ENCODE peak calls at places on chromosome 16, in ten cellular contexts. One of them, this sample, is unnamed.

GRCh38 chr16:67865318-67865717 is 7.5 kb upstream of the EDC4 start:
- DNase-seq in SK-N-SH: peak; percentile 64
- DNase-seq in fibroblast of lung: no peak
- DNase-seq in tibial nerve: no peak
- DNase-seq in left lung: no peak
- DNase-seq in bronchial epithelial cell: peak; percentile 41
- DNase-seq in breast epithelium: no peak
- DNase-seq in HCT116: no peak
- DNase-seq in heart right ventricle: no peak
- DNase-seq in body of pancreas: peak; percentile 48
- DNase-seq in this sample: peak; percentile 63

GRCh38 chr16:48814994-48815393 is 205.0 kb upstream of the N4BP1 start:
- DNase-seq in SK-N-SH: no peak
- DNase-seq in fibroblast of lung: no peak
- DNase-seq in tibial nerve: no peak
- DNase-seq in left lung: no peak
- DNase-seq in bronchial epithelial cell: no peak
- DNase-seq in breast epithelium: no peak
- DNase-seq in HCT116: no peak
- DNase-seq in heart right ventricle: no peak
- DNase-seq in body of pancreas: no peak
- DNase-seq in this sample: no peak

GRCh38 chr16:80231888-80232287 is 308.9 kb upstream of the DYNLRB2 start:
- DNase-seq in SK-N-SH: no peak
- DNase-seq in fibroblast of lung: peak; percentile 94
- DNase-seq in tibial nerve: no peak
- DNase-seq in left lung: no peak
- DNase-seq in bronchial epithelial cell: peak; percentile 93
- DNase-seq in breast epithelium: no peak
- DNase-seq in HCT116: no peak
- DNase-seq in heart right ventricle: no peak
- DNase-seq in body of pancreas: no peak
- DNase-seq in this sample: no peak

GRCh38 chr16:53131363-53132071 is 76.7 kb downstream of the CHD9 start:
- DNase-seq in SK-N-SH: peak; percentile 88
- DNase-seq in fibroblast of lung: peak; percentile 43
- DNase-seq in tibial nerve: peak; percentile 40
- DNase-seq in left lung: peak; percentile 62
- DNase-seq in bronchial epithelial cell: peak; percentile 37
- DNase-seq in breast epithelium: peak; percentile 68
- DNase-seq in HCT116: no peak
- DNase-seq in heart right ventricle: peak; percentile 65
- DNase-seq in body of pancreas: peak; percentile 63
- DNase-seq in this sample: peak; percentile 69

GRCh38 chr16:85955566-85955965 is 56.6 kb downstream of the IRF8 start:
- DNase-seq in SK-N-SH: no peak
- DNase-seq in fibroblast of lung: no peak
- DNase-seq in tibial nerve: no peak
- DNase-seq in left lung: no peak
- DNase-seq in bronchial epithelial cell: no peak
- DNase-seq in breast epithelium: no peak
- DNase-seq in HCT116: no peak
- DNase-seq in heart right ventricle: no peak
- DNase-seq in body of pancreas: no peak
- DNase-seq in this sample: no peak

GRCh38 chr16:21150375-21151001 is at the start of gene DNAH3:
- DNase-seq in SK-N-SH: peak; percentile 41
- DNase-seq in fibroblast of lung: no peak
- DNase-seq in tibial nerve: no peak
- DNase-seq in left lung: no peak
- DNase-seq in bronchial epithelial cell: peak; percentile 93
- DNase-seq in breast epithelium: no peak
- DNase-seq in HCT116: no peak
- DNase-seq in heart right ventricle: no peak
- DNase-seq in body of pancreas: peak; percentile 42
- DNase-seq in this sample: no peak

GRCh38 chr16:17827313-17827712 is 356.6 kb upstream of the XYLT1 start:
- DNase-seq in SK-N-SH: no peak
- DNase-seq in fibroblast of lung: peak; percentile 74
- DNase-seq in tibial nerve: no peak
- DNase-seq in left lung: no peak
- DNase-seq in bronchial epithelial cell: no peak
- DNase-seq in breast epithelium: no peak
- DNase-seq in HCT116: no peak
- DNase-seq in heart right ventricle: no peak
- DNase-seq in body of pancreas: no peak
- DNase-seq in this sample: no peak

GRCh38 chr16:59848314-59848713 is 1114.2 kb upstream of the GOT2 start:
- DNase-seq in SK-N-SH: no peak
- DNase-seq in fibroblast of lung: peak; percentile 48
- DNase-seq in tibial nerve: no peak
- DNase-seq in left lung: no peak
- DNase-seq in bronchial epithelial cell: no peak
- DNase-seq in breast epithelium: no peak
- DNase-seq in HCT116: no peak
- DNase-seq in heart right ventricle: no peak
- DNase-seq in body of pancreas: no peak
- DNase-seq in this sample: no peak

GRCh38 chr16:17555176-17555575 is 84.4 kb upstream of the XYLT1 start:
- DNase-seq in SK-N-SH: no peak
- DNase-seq in fibroblast of lung: peak; percentile 95
- DNase-seq in tibial nerve: no peak
- DNase-seq in left lung: no peak
- DNase-seq in bronchial epithelial cell: no peak
- DNase-seq in breast epithelium: no peak
- DNase-seq in HCT116: no peak
- DNase-seq in heart right ventricle: no peak
- DNase-seq in body of pancreas: no peak
- DNase-seq in this sample: no peak

GRCh38 chr16:15899538-15900100 is 11.2 kb upstream of the CEP20 start:
- DNase-seq in SK-N-SH: no peak
- DNase-seq in fibroblast of lung: peak; percentile 98
- DNase-seq in tibial nerve: no peak
- DNase-seq in left lung: peak; percentile 64
- DNase-seq in bronchial epithelial cell: peak; percentile 99
- DNase-seq in breast epithelium: peak; percentile 59
- DNase-seq in HCT116: peak; percentile 99
- DNase-seq in heart right ventricle: no peak
- DNase-seq in body of pancreas: peak; percentile 63
- DNase-seq in this sample: no peak

GRCh38 chr16:53898993-53899392 is 195.0 kb downstream of the FTO start:
- DNase-seq in SK-N-SH: no peak
- DNase-seq in fibroblast of lung: no peak
- DNase-seq in tibial nerve: no peak
- DNase-seq in left lung: no peak
- DNase-seq in bronchial epithelial cell: peak; percentile 50
- DNase-seq in breast epithelium: no peak
- DNase-seq in HCT116: no peak
- DNase-seq in heart right ventricle: no peak
- DNase-seq in body of pancreas: no peak
- DNase-seq in this sample: no peak

GRCh38 chr16:28277537-28278388 is 14.6 kb upstream of the SBK1 start:
- DNase-seq in SK-N-SH: peak; percentile 86
- DNase-seq in fibroblast of lung: peak; percentile 62
- DNase-seq in tibial nerve: peak; percentile 92
- DNase-seq in left lung: peak; percentile 87
- DNase-seq in bronchial epithelial cell: peak; percentile 47
- DNase-seq in breast epithelium: peak; percentile 86
- DNase-seq in HCT116: peak; percentile 65
- DNase-seq in heart right ventricle: peak; percentile 84
- DNase-seq in body of pancreas: peak; percentile 91
- DNase-seq in this sample: peak; percentile 88

GRCh38 chr16:14394834-14395233 is 235.2 kb downstream of the PARN start:
- DNase-seq in SK-N-SH: no peak
- DNase-seq in fibroblast of lung: no peak
- DNase-seq in tibial nerve: no peak
- DNase-seq in left lung: no peak
- DNase-seq in bronchial epithelial cell: no peak
- DNase-seq in breast epithelium: no peak
- DNase-seq in HCT116: no peak
- DNase-seq in heart right ventricle: no peak
- DNase-seq in body of pancreas: no peak
- DNase-seq in this sample: no peak

GRCh38 chr16:3591991-3592390 is 14.8 kb upstream of the NLRC3 start:
- DNase-seq in SK-N-SH: no peak
- DNase-seq in fibroblast of lung: no peak
- DNase-seq in tibial nerve: no peak
- DNase-seq in left lung: no peak
- DNase-seq in bronchial epithelial cell: no peak
- DNase-seq in breast epithelium: no peak
- DNase-seq in HCT116: no peak
- DNase-seq in heart right ventricle: no peak
- DNase-seq in body of pancreas: no peak
- DNase-seq in this sample: no peak

DNA sequence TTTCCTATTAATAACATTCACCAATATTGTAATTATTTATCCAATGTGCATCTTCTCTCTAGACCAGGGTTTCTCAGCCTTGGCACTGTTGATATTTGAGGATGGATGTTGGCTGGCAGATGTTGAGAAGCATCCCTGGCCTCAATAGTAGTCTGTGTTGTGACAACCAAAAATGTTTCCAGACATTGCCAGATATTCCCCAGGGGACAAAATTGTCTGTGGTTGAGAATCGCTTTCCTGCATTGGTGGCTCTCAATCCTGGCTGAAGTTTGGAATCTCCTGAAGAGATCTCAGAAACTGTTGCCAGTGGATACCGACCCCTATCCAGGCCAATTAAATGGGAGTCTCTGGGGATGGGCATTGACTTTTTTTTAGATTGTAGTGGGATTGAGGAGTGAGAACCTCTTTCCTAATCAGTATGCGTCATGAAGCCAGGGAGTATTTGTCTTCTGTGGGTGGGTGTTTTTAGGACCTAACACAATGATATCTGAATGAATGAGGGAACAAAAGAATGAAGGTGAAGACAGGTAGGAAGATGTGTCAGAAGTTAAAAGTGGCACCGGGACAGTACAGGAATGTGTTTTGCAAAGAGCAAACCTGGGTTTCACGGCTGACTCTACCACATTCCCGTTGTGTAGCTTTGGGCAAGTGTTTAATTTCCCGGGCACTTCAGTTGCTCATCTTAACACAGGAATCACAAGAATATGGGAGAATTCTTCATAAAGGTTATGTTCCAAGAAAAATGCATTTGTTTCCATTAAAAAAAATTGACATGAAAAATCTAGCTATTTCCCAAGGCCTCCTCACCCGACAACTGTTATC is 24.3 kb downstream of the HSD17B2 start:
- DNase-seq in SK-N-SH: no peak
- DNase-seq in fibroblast of lung: no peak
- DNase-seq in tibial nerve: no peak
- DNase-seq in left lung: no peak
- DNase-seq in bronchial epithelial cell: no peak
- DNase-seq in breast epithelium: no peak
- DNase-seq in HCT116: no peak
- DNase-seq in heart right ventricle: no peak
- DNase-seq in body of pancreas: no peak
- DNase-seq in this sample: no peak
- H3K4me3 ChIP-seq in SK-N-SH: no peak overlapping the region
- H3K4me3 ChIP-seq in fibroblast of lung: no peak overlapping the region
- H3K4me3 ChIP-seq in tibial nerve: no peak overlapping the region
- H3K4me3 ChIP-seq in left lung: no peak overlapping the region
- H3K4me3 ChIP-seq in bronchial epithelial cell: no peak overlapping the region
- H3K4me3 ChIP-seq in breast epithelium: no peak overlapping the region
- H3K4me3 ChIP-seq in HCT116: no peak overlapping the region
- H3K4me3 ChIP-seq in heart right ventricle: no peak overlapping the region
- H3K4me3 ChIP-seq in body of pancreas: no peak overlapping the region
- H3K4me3 ChIP-seq in this sample: no peak overlapping the region

GRCh38 chr16:72415379-72415778 is 243.4 kb upstream of the PMFBP1 start:
- DNase-seq in SK-N-SH: no peak
- DNase-seq in fibroblast of lung: no peak
- DNase-seq in tibial nerve: no peak
- DNase-seq in left lung: no peak
- DNase-seq in bronchial epithelial cell: no peak
- DNase-seq in breast epithelium: no peak
- DNase-seq in HCT116: no peak
- DNase-seq in heart right ventricle: no peak
- DNase-seq in body of pancreas: no peak
- DNase-seq in this sample: no peak

GRCh38 chr16:72406390-72406789 is 234.4 kb upstream of the PMFBP1 start:
- DNase-seq in SK-N-SH: no peak
- DNase-seq in fibroblast of lung: no peak
- DNase-seq in tibial nerve: no peak
- DNase-seq in left lung: no peak
- DNase-seq in bronchial epithelial cell: no peak
- DNase-seq in breast epithelium: no peak
- DNase-seq in HCT116: no peak
- DNase-seq in heart right ventricle: no peak
- DNase-seq in body of pancreas: no peak
- DNase-seq in this sample: no peak

GRCh38 chr16:72404299-72404698 is 232.3 kb upstream of the PMFBP1 start:
- DNase-seq in SK-N-SH: no peak
- DNase-seq in fibroblast of lung: peak; percentile 29
- DNase-seq in tibial nerve: no peak
- DNase-seq in left lung: no peak
- DNase-seq in bronchial epithelial cell: peak; percentile 28
- DNase-seq in breast epithelium: no peak
- DNase-seq in HCT116: no peak
- DNase-seq in heart right ventricle: no peak
- DNase-seq in body of pancreas: no peak
- DNase-seq in this sample: no peak

GRCh38 chr16:72409428-72409827 is 237.5 kb upstream of the PMFBP1 start:
- DNase-seq in SK-N-SH: no peak
- DNase-seq in fibroblast of lung: no peak
- DNase-seq in tibial nerve: no peak
- DNase-seq in left lung: no peak
- DNase-seq in bronchial epithelial cell: no peak
- DNase-seq in breast epithelium: no peak
- DNase-seq in HCT116: no peak
- DNase-seq in heart right ventricle: no peak
- DNase-seq in body of pancreas: no peak
- DNase-seq in this sample: no peak
- TF ChIP-seq CTCF in SK-N-SH: no peak
- TF ChIP-seq CTCF in fibroblast of lung: no peak
- TF ChIP-seq CTCF in tibial nerve: no peak
- TF ChIP-seq CTCF in left lung: no peak
- TF ChIP-seq CTCF in bronchial epithelial cell: no peak
- TF ChIP-seq CTCF in breast epithelium: no peak
- TF ChIP-seq CTCF in HCT116: no peak
- TF ChIP-seq CTCF in heart right ventricle: no peak
- TF ChIP-seq CTCF in body of pancreas: no peak
- TF ChIP-seq CTCF in this sample: no peak

GRCh38 chr16:2167081-2167638 is 11.6 kb downstream of the TRAF7 start:
- DNase-seq in SK-N-SH: no peak
- DNase-seq in fibroblast of lung: no peak
- DNase-seq in tibial nerve: no peak
- DNase-seq in left lung: no peak
- DNase-seq in bronchial epithelial cell: no peak
- DNase-seq in breast epithelium: no peak
- DNase-seq in HCT116: no peak
- DNase-seq in heart right ventricle: no peak
- DNase-seq in body of pancreas: no peak
- DNase-seq in this sample: no peak
- H3K36me3 ChIP-seq in SK-N-SH: peaks cover 57% of the 10 kb centered on the region
- H3K36me3 ChIP-seq in fibroblast of lung: peaks cover 26% of the 10 kb centered on the region
- H3K36me3 ChIP-seq in tibial nerve: peaks cover 74% of the 10 kb centered on the region
- H3K36me3 ChIP-seq in left lung: no peaks in the 10 kb centered on the region
- H3K36me3 ChIP-seq in bronchial epithelial cell: peaks cover 34% of the 10 kb centered on the region
- H3K36me3 ChIP-seq in breast epithelium: no peaks in the 10 kb centered on the region
- H3K36me3 ChIP-seq in HCT116: peaks cover 37% of the 10 kb centered on the region
- H3K36me3 ChIP-seq in heart right ventricle: peaks cover 18% of the 10 kb centered on the region
- H3K36me3 ChIP-seq in body of pancreas: peaks cover 3% of the 10 kb centered on the region
- H3K36me3 ChIP-seq in this sample: peaks cover 57% of the 10 kb centered on the region

GRCh38 chr16:87464691-87465300 is 28.0 kb downstream of the ZCCHC14 start:
- DNase-seq in SK-N-SH: peak; percentile 58
- DNase-seq in fibroblast of lung: peak; percentile 92
- DNase-seq in tibial nerve: peak; percentile 81
- DNase-seq in left lung: peak; percentile 90
- DNase-seq in bronchial epithelial cell: peak; percentile 66
- DNase-seq in breast epithelium: no peak
- DNase-seq in HCT116: no peak
- DNase-seq in heart right ventricle: peak; percentile 60
- DNase-seq in body of pancreas: peak; percentile 63
- DNase-seq in this sample: peak; percentile 47
- H3K4me3 ChIP-seq in SK-N-SH: no peak overlapping the region
- H3K4me3 ChIP-seq in fibroblast of lung: peak overlapping the region; percentile 2
- H3K4me3 ChIP-seq in tibial nerve: no peak overlapping the region
- H3K4me3 ChIP-seq in left lung: peak overlapping the region; percentile 4
- H3K4me3 ChIP-seq in bronchial epithelial cell: no peak overlapping the region
- H3K4me3 ChIP-seq in breast epithelium: peak overlapping the region; percentile 52
- H3K4me3 ChIP-seq in HCT116: no peak overlapping the region
- H3K4me3 ChIP-seq in heart right ventricle: no peak overlapping the region
- H3K4me3 ChIP-seq in body of pancreas: no peak overlapping the region
- H3K4me3 ChIP-seq in this sample: peak overlapping the region; percentile 16